ENCODE peak calls at places on chromosomes 6 and 20, in four cellular contexts. One of them, this sample, is unnamed.

GRCh38 chr20:4295226-4295625 is 279.9 kb upstream of the RNF24 start:
- DNase-seq in left lung: no peak
- DNase-seq in body of pancreas: no peak
- DNase-seq in MM.1S: no peak
- DNase-seq in this sample: no peak

GRCh38 chr6:88815491-88815890 is 147.9 kb downstream of the RNGTT start:
- DNase-seq in left lung: no peak
- DNase-seq in body of pancreas: no peak
- DNase-seq in MM.1S: no peak
- DNase-seq in this sample: no peak

GRCh38 chr20:22861231-22861980 is 173.7 kb upstream of the SSTR4 start:
- DNase-seq in left lung: no peak
- DNase-seq in MM.1S: no peak
- DNase-seq in body of pancreas: no peak
- DNase-seq in this sample: no peak

GRCh38 chr6:148520109-148520841 is 177.6 kb downstream of the SASH1 start:
- DNase-seq in left lung: no peak
- DNase-seq in body of pancreas: no peak
- DNase-seq in MM.1S: no peak
- DNase-seq in this sample: no peak

GRCh38 chr6:134282816-134283215 is 35.1 kb downstream of the SGK1 start:
- DNase-seq in MM.1S: no peak
- DNase-seq in body of pancreas: no peak
- DNase-seq in left lung: no peak
- DNase-seq in this sample: no peak

GRCh38 chr6:156779206-156780116 is 2.3 kb downstream of the ARID1B start:
- DNase-seq in left lung: peak; percentile 92
- DNase-seq in body of pancreas: peak; percentile 69
- DNase-seq in MM.1S: no peak
- DNase-seq in this sample: peak; percentile 20

GRCh38 chr6:133587841-133588240 is 301.1 kb upstream of the TCF21 start:
- DNase-seq in body of pancreas: no peak
- DNase-seq in MM.1S: no peak
- DNase-seq in left lung: no peak
- DNase-seq in this sample: no peak

GRCh38 chr6:157198425-157199279 is 124.7 kb downstream of the TMEM242 start:
- DNase-seq in left lung: peak; percentile 86
- DNase-seq in MM.1S: no peak
- DNase-seq in body of pancreas: peak; percentile 98
- DNase-seq in this sample: no peak

GRCh38 chr6:162151050-162151658 is 576.4 kb downstream of the PRKN start:
- DNase-seq in body of pancreas: no peak
- DNase-seq in left lung: no peak
- DNase-seq in MM.1S: peak; percentile 56
- DNase-seq in this sample: no peak

GRCh38 chr20:44412402-44413144 is 57.1 kb downstream of the HNF4A start:
- DNase-seq in MM.1S: no peak
- DNase-seq in body of pancreas: no peak
- DNase-seq in left lung: no peak
- DNase-seq in this sample: no peak

GRCh38 chr6:16305788-16306187 is 67.4 kb downstream of the GMPR start:
- DNase-seq in body of pancreas: no peak
- DNase-seq in MM.1S: no peak
- DNase-seq in left lung: no peak
- DNase-seq in this sample: no peak

GRCh38 chr20:1509237-1509636 is 18.0 kb upstream of the SIRPB2 start:
- DNase-seq in left lung: no peak
- DNase-seq in MM.1S: peak; percentile 59
- DNase-seq in body of pancreas: no peak
- DNase-seq in this sample: peak; percentile 3

GRCh38 chr20:63961664-63962425 is 5.6 kb upstream of the UCKL1 start:
- DNase-seq in body of pancreas: no peak
- DNase-seq in MM.1S: no peak
- DNase-seq in left lung: peak; percentile 57
- DNase-seq in this sample: no peak

GRCh38 chr20:33861458-33861857 is 50.3 kb downstream of the CHMP4B start:
- DNase-seq in left lung: no peak
- DNase-seq in body of pancreas: no peak
- DNase-seq in MM.1S: no peak
- DNase-seq in this sample: no peak

GRCh38 chr6:131134950-131135243 is 370 bp upstream of the AKAP7 start:
- DNase-seq in MM.1S: no peak
- DNase-seq in body of pancreas: no peak
- DNase-seq in left lung: no peak
- DNase-seq in this sample: no peak

GRCh38 chr6:140130074-140130473 is 755.6 kb upstream of the CITED2 start:
- DNase-seq in MM.1S: no peak
- DNase-seq in left lung: no peak
- DNase-seq in body of pancreas: no peak
- DNase-seq in this sample: no peak

GRCh38 chr20:43331911-43332310 is 125.8 kb upstream of the SRSF6 start:
- DNase-seq in MM.1S: no peak
- DNase-seq in left lung: no peak
- DNase-seq in body of pancreas: no peak
- DNase-seq in this sample: no peak

GRCh38 chr20:46951840-46952497 is 57.3 kb downstream of the EYA2 start:
- DNase-seq in left lung: no peak
- DNase-seq in MM.1S: no peak
- DNase-seq in body of pancreas: no peak
- DNase-seq in this sample: no peak

GRCh38 chr20:45725134-45725533 is 3.0 kb downstream of the SPINT4 start:
- DNase-seq in left lung: no peak
- DNase-seq in MM.1S: no peak
- DNase-seq in body of pancreas: no peak
- DNase-seq in this sample: no peak

GRCh38 chr20:10319855-10320254 is 101.2 kb downstream of the SNAP25 start:
- DNase-seq in MM.1S: no peak
- DNase-seq in left lung: no peak
- DNase-seq in body of pancreas: no peak
- DNase-seq in this sample: no peak

GRCh38 chr6:34490390-34491090 is 24.7 kb downstream of the PACSIN1 start:
- DNase-seq in body of pancreas: no peak
- DNase-seq in left lung: no peak
- DNase-seq in MM.1S: no peak
- DNase-seq in this sample: no peak

GRCh38 chr6:121437861-121438651 is 2.6 kb downstream of the GJA1 start:
- DNase-seq in body of pancreas: peak; percentile 49
- DNase-seq in MM.1S: no peak
- DNase-seq in left lung: no peak
- DNase-seq in this sample: no peak
- H3K27ac ChIP-seq in body of pancreas: peak overlapping the region; percentile 75
- H3K27ac ChIP-seq in MM.1S: no peak overlapping the region
- H3K27ac ChIP-seq in left lung: peak overlapping the region; percentile 95
- H3K27ac ChIP-seq in this sample: no peak overlapping the region

GRCh38 chr6:160040527-160041264 is 71.8 kb downstream of the IGF2R start:
- DNase-seq in MM.1S: no peak
- DNase-seq in left lung: no peak
- DNase-seq in body of pancreas: no peak
- DNase-seq in this sample: no peak

GRCh38 chr6:160039441-160039840 is 70.6 kb downstream of the IGF2R start:
- DNase-seq in left lung: no peak
- DNase-seq in body of pancreas: no peak
- DNase-seq in MM.1S: no peak
- DNase-seq in this sample: no peak

GRCh38 chr6:160038479-160038878 is 69.6 kb downstream of the IGF2R start:
- DNase-seq in left lung: no peak
- DNase-seq in MM.1S: no peak
- DNase-seq in body of pancreas: no peak
- DNase-seq in this sample: no peak

GRCh38 chr6:160041608-160042007 is 72.7 kb downstream of the IGF2R start:
- DNase-seq in left lung: no peak
- DNase-seq in MM.1S: no peak
- DNase-seq in body of pancreas: peak; percentile 94
- DNase-seq in this sample: no peak

DNA sequence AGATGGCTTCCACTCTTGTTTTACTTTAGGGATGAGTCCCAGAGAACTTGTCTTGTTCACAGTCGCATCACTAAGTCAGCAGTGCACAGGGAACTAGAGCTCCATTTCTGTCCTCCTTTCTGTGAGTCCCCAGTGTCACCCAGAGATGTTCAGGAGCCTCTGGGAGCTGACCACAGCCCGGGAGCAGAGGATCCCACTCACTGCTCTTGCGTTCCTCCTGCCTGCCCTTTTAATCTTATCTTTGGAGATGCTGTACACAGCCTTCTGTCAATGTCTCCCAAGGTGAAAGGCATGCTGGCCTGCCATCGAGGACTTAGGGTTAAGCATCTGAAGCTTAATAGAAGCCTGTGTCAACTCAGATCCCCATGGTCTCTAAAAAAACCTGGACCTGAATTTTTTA is 71.2 kb downstream of the IGF2R start:
- DNase-seq in MM.1S: no peak
- DNase-seq in left lung: no peak
- DNase-seq in body of pancreas: no peak
- DNase-seq in this sample: no peak
- TF ChIP-seq CTCF in MM.1S: no peak
- TF ChIP-seq CTCF in left lung: no peak
- TF ChIP-seq CTCF in body of pancreas: no peak
- TF ChIP-seq CTCF in this sample: no peak

DNA sequence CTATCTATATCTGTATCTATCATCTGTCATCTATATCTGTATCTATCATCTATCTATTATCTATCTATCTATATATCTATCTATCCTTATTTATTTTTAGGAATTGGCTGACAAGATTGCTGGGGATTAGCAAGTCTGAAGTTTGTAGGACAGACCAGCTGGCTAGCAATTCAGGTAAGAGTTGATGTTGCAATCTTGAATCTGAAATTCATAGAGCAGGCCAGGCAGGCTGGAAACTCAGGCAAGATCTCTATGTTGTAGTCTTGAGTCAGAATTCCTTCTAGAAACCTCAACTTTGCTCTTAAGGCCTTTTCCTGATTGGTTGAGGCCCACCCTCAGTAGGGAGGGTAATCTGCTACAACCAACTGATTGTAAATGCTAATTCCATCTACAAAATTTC is 19.1 kb downstream of the MAPK13 start:
- DNase-seq in left lung: no peak
- DNase-seq in body of pancreas: no peak
- DNase-seq in MM.1S: no peak
- DNase-seq in this sample: no peak
- H3K9me3 ChIP-seq in left lung: no peaks in the 10 kb centered on the region
- H3K9me3 ChIP-seq in body of pancreas: no peaks in the 10 kb centered on the region
- H3K9me3 ChIP-seq in MM.1S: no peaks in the 10 kb centered on the region
- H3K9me3 ChIP-seq in this sample: peaks cover 7% of the 10 kb centered on the region

DNA sequence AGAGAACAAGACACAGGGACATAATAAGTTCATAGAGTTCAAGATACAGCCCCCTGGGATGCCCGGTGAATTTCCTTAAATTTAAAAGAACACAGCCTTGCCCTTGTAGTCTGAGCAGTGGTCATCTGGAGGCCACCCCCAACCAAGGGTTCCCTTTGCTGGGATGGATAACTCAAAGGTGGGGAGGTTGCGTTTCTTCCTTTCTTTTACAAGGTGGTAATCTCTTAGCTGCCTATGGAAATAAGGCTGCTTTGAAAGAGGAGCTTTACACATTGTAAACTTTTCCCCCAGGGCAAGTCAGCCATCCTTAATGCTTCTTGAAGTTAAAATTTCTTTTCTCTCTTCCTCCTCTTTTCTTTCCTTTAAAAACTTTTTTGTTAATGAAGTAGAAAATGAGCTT is 71.2 kb upstream of the PRDM1 start:
- DNase-seq in body of pancreas: no peak
- DNase-seq in left lung: no peak
- DNase-seq in MM.1S: no peak
- DNase-seq in this sample: no peak
- H3K27ac ChIP-seq in body of pancreas: no peak overlapping the region
- H3K27ac ChIP-seq in left lung: no peak overlapping the region
- H3K27ac ChIP-seq in MM.1S: no peak overlapping the region
- H3K27ac ChIP-seq in this sample: no peak overlapping the region

DNA sequence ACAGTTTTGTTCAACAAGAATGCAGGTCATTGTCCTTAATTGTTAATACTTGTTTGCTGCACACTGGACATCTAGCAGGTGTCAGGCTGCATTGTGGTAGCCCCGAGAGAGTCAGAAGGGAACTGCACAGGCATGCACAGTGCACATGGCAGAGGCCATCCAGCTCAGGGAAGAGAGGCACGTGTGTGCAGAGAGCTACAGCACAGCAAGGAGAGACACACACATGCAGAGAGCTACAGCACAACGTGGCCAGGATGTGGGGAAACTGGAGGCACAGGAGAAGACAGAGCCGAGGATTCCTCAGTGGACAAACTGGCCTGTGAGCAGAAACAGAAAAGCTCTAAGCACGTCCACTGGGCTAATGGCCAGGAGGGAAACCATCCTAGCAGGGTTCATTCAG is 272.0 kb downstream of the SMOC2 start:
- DNase-seq in body of pancreas: no peak
- DNase-seq in MM.1S: no peak
- DNase-seq in left lung: no peak
- DNase-seq in this sample: no peak
- TF ChIP-seq CTCF in body of pancreas: no peak
- TF ChIP-seq CTCF in MM.1S: no peak
- TF ChIP-seq CTCF in left lung: no peak
- TF ChIP-seq CTCF in this sample: no peak

This sample was measured in CD4-positive, alpha-beta T cell.